ENCODE peak calls at places on chromosomes 1 and 21, in four cellular contexts. N, Y, C and U are unnamed samples.

GRCh38 chr1:115501476-115501875 is 140.3 kb upstream of the VANGL1 start:
- DNase-seq in N (no peak), Y (no peak), C (no peak), U (no peak)

GRCh38 chr1:108692724-108693655 is 880 bp downstream of the PRPF38B start:
- DNase-seq in N (peak; percentile 31), Y (no peak), C (peak; percentile 39), U (peak; percentile 27)

GRCh38 chr1:55930931-55931271 is 648.5 kb downstream of the PLPP3 start:
- DNase-seq in N (no peak), Y (no peak), C (no peak), U (no peak)

GRCh38 chr1:226064168-226064815 is 1.8 kb downstream of the H3-3A start:
- DNase-seq in N (peak; percentile 29), Y (no peak), C (peak; percentile 36), U (no peak)

GRCh38 chr1:64404202-64404601 is 65.7 kb upstream of the CACHD1 start:
- DNase-seq in N (no peak), Y (no peak), C (no peak), U (no peak)

GRCh38 chr1:21251773-21252471 is 38.3 kb downstream of the ECE1 start:
- DNase-seq in N (peak; percentile 94), Y (no peak), C (peak; percentile 80), U (no peak)

GRCh38 chr1:111624382-111624781 is 4.8 kb downstream of the RAP1A start:
- DNase-seq in N (no peak), Y (no peak), C (no peak), U (no peak)

GRCh38 chr1:150168960-150169565 is 19.3 kb downstream of the PLEKHO1 start:
- DNase-seq in N (peak; percentile 64), Y (peak; percentile 39), C (peak; percentile 75), U (peak; percentile 78)

GRCh38 chr1:31122101-31122735 is 56.7 kb upstream of the PUM1 start:
- DNase-seq in N (no peak), Y (no peak), C (no peak), U (no peak)

GRCh38 chr1:62613890-62614289 is 16.6 kb downstream of the ANGPTL3 start:
- DNase-seq in N (no peak), Y (no peak), C (no peak), U (no peak)

GRCh38 chr1:89598450-89599331 is 34.2 kb upstream of the LRRC8C start:
- DNase-seq in N (peak; percentile 68), Y (peak; percentile 25), C (no peak), U (no peak)

GRCh38 chr1:88514544-88514943 is 169.5 kb upstream of the PKN2 start:
- DNase-seq in N (no peak), Y (no peak), C (no peak), U (no peak)

GRCh38 chr1:232473319-232473718 is 156.6 kb downstream of the SIPA1L2 start:
- DNase-seq in N (no peak), Y (no peak), C (no peak), U (no peak)

GRCh38 chr1:115300087-115300856 is 37.8 kb downstream of the NGF start:
- DNase-seq in N (no peak), Y (no peak), C (no peak), U (no peak)

GRCh38 chr1:53327183-53327941 is 508 bp downstream of the LRP8 start:
- DNase-seq in N (peak; percentile 40), Y (no peak), C (no peak), U (peak; percentile 28)

GRCh38 chr1:181192277-181192676 is 103.8 kb downstream of the IER5 start:
- DNase-seq in N (no peak), Y (no peak), C (no peak), U (peak; percentile 2)

GRCh38 chr1:243229526-243229925 is 25.6 kb downstream of the CEP170 start:
- DNase-seq in N (no peak), Y (no peak), C (no peak), U (no peak)

GRCh38 chr1:8197493-8198282 is 120.2 kb upstream of the SLC45A1 start:
- DNase-seq in N (peak; percentile 94), Y (peak; percentile 64), C (peak; percentile 58), U (peak; percentile 82)

GRCh38 chr21:46099476-46099875 is 1.6 kb downstream of the COL6A2 start:
- DNase-seq in N (no peak), Y (no peak), C (peak; percentile 23), U (peak; percentile 20)

GRCh38 chr1:218080818-218081217 is 204.3 kb upstream of the RRP15 start:
- DNase-seq in N (no peak), Y (no peak), C (no peak), U (no peak)

GRCh38 chr1:91997607-91998195 is 32.1 kb upstream of the EPHX4 start:
- DNase-seq in N (peak; percentile 59), Y (peak; percentile 22), C (no peak), U (no peak)

DNA sequence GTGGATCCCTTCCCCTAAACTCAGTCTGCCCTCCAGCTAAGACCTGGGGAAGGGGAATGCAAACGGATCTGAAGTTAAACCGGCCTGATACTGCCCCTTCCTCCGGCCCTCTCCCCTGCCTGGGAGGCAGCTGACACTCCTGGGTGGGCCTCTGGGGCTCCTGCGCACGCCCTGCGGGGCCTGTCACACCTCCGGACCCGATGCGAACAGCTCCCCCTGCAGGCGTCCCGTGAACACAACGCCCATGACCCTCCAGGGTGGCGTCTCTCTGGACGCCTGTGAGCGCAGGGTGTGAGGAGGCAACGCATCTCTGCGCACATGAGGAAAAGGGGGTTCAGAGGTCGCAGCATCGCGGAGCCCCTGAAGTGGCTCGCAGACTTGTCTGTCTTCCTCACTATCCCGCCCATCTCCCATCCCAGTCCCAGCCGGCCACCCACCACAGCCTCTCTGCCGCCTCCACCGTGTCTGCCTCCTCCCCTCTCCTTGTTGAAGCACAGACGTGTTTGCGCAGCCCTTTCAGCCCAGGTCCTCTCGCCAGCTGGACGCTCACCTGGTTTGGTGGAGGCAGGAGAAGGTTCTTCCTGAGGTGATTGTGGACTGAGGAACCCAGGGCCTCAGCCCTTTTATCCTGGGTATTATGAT is 421 bp upstream of the LCE3A start:
- DNase-seq in N (no peak), Y (no peak), C (no peak), U (no peak)
- TF ChIP-seq CTCF in N (no peak), Y (peak; percentile 59), C (no peak), U (no peak)

GRCh38 chr1:234976880-234977680 is 151.6 kb downstream of the TOMM20 start:
- DNase-seq in N (no peak), Y (no peak), C (no peak), U (no peak)

GRCh38 chr1:234977891-234978396 is 150.7 kb downstream of the TOMM20 start:
- DNase-seq in N (peak; percentile 35), Y (no peak), C (peak; percentile 53), U (no peak)

GRCh38 chr1:234979316-234980223 is 149.1 kb downstream of the TOMM20 start:
- DNase-seq in N (peak; percentile 39), Y (no peak), C (no peak), U (no peak)

GRCh38 chr1:234980224-234980656 is 148.4 kb downstream of the TOMM20 start:
- DNase-seq in N (no peak), Y (no peak), C (no peak), U (no peak)

GRCh38 chr1:234978397-234979291 is 150.0 kb downstream of the TOMM20 start:
- DNase-seq in N (peak; percentile 86), Y (no peak), C (peak; percentile 45), U (no peak)
- TF ChIP-seq POLR2AphosphoS5 in N (peak; percentile 65), Y (peak; percentile 82), C (peak; percentile 33), U (peak; percentile 61)

GRCh38 chr1:163170975-163171676 is 31.6 kb downstream of the RGS5 start:
- DNase-seq in N (peak; percentile 69), Y (no peak), C (no peak), U (no peak)

GRCh38 chr1:163171826-163172225 is 30.9 kb downstream of the RGS5 start:
- DNase-seq in N (peak; percentile 66), Y (no peak), C (no peak), U (no peak)

GRCh38 chr1:163170331-163170730 is 32.4 kb downstream of the RGS5 start:
- DNase-seq in N (no peak), Y (no peak), C (no peak), U (no peak)

GRCh38 chr1:163168053-163168452 is 34.7 kb downstream of the RGS5 start:
- DNase-seq in N (peak; percentile 98), Y (peak; percentile 75), C (no peak), U (no peak)

DNA sequence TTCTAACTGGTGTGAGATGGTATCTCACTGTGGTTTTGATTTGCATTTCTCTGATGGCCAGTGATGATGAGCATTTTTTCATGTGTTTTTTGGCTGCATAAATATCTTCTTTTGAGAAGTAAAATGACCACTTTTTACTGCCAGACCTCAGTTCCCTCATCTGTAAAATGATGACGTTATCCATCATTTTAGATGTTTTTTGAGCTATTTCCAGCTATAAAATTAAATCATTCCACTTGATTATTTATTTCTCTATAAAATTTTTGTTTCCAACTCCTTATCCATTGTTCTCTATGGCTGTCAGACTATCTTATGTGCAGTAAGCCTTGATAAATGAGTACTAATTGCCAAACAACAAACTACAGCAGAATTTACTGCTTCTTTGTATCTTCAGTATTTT is 33.2 kb downstream of the RGS5 start:
- DNase-seq in N (no peak), Y (no peak), C (no peak), U (no peak)
- H3K4me1 ChIP-seq in N (peaks cover 84% of the 10 kb centered on the region), Y (peaks cover under 1% of the 10 kb centered on the region), C (peaks cover 60% of the 10 kb centered on the region), U (peaks cover 16% of the 10 kb centered on the region)

GRCh38 chr21:32306021-32306780 is 7.5 kb downstream of the MRAP start:
- DNase-seq in N (peak; percentile 25), Y (no peak), C (no peak), U (no peak)
- TF ChIP-seq CTCF in N (peak; percentile 37), Y (no peak), C (no peak), U (no peak)

GRCh38 chr1:47917696-47918095 is 79.5 kb downstream of the TRABD2B start:
- DNase-seq in N (no peak), Y (no peak), C (no peak), U (no peak)

GRCh38 chr1:47915677-47916353 is 81.4 kb downstream of the TRABD2B start:
- DNase-seq in N (no peak), Y (no peak), C (no peak), U (no peak)

GRCh38 chr1:47918257-47918867 is 78.8 kb downstream of the TRABD2B start:
- DNase-seq in N (peak; percentile 51), Y (no peak), C (peak; percentile 63), U (no peak)

GRCh38 chr1:47921935-47922415 is 75.2 kb downstream of the TRABD2B start:
- DNase-seq in N (no peak), Y (no peak), C (no peak), U (no peak)

DNA sequence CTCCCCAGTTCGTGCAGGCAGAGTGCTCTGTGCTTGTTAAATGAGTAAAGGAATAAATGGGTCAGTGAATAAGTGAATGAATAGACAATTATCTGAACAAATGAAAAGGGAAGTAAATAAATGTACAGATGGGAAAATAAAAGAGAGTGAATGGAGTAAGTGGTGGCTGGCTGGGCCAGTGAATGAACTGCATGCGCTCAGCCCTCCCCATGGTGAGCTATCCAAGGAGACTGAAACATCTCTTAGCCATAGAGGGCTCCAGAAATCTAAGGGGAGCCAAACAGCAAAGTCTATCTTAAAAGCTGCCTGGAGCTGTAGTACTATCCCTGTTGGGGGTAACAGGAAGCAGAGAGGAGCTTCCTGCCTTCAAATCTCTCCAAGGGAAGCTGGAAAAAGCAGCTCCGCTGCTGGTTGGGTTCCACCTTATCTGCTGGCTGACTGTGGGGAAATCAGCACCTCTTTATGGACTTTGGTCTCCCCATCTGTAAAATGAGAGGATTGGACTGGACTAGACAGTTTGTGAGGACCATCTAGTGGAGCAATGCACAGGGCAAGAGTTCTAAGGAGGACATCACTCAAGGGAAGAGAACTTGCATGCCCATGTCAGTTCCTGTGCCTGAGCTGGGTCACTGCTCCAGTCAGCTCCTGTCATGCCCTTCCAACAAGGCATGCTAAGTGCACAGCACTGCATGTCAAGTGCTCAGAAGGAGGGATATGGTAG is 77.9 kb downstream of the TRABD2B start:
- DNase-seq in N (no peak), Y (no peak), C (no peak), U (no peak)
- TF ChIP-seq POLR2AphosphoS5 in N (no peak), Y (no peak), C (no peak), U (no peak)